ENCODE peak calls at places on chromosome 6, in five cellular contexts. R is heart left ventricle, M is left ventricle myocardium inferior, I is psoas muscle, U is HepG2. J is an unnamed sample. For H3K4me1, the result is how much of the 10 kb centered on the place peaks cover.

GRCh38 chr6:152173957-152174356 is 366.5 kb downstream of the ESR1 start:
- DNase-seq in R (no peak), M (no peak), U (no peak), I (no peak), J (no peak)

GRCh38 chr6:167426620-167427019 is 101.7 kb downstream of the TTLL2 start:
- DNase-seq in M (no peak), R (no peak), I (no peak), U (no peak), J (no peak)

GRCh38 chr6:39948156-39948850 is 14.0 kb upstream of the MOCS1 start:
- DNase-seq in M (no peak), I (no peak), R (no peak), U (peak), J (no peak)

GRCh38 chr6:149129401-149130077 is 188.0 kb upstream of the TAB2 start:
- DNase-seq in I (peak), U (no peak), M (no peak), R (peak), J (no peak)

GRCh38 chr6:137849709-137850093 is 17.4 kb upstream of the TNFAIP3 start:
- DNase-seq in I (no peak), R (no peak), U (no peak), M (no peak), J (no peak)

GRCh38 chr6:1390071-1390804 is 862 bp downstream of the FOXF2 start:
- DNase-seq in U (no peak), I (no peak), M (no peak), R (no peak), J (no peak)

GRCh38 chr6:157711060-157711459 is 112.0 kb upstream of the SNX9 start:
- DNase-seq in R (no peak), U (no peak), I (no peak), M (no peak), J (no peak)

GRCh38 chr6:30265166-30265565 is 52.0 kb upstream of the TRIM26 start:
- DNase-seq in I (no peak), U (no peak), R (no peak), M (no peak), J (no peak)

GRCh38 chr6:134626589-134626988 is 308.7 kb upstream of the SGK1 start:
- DNase-seq in M (no peak), U (no peak), I (no peak), R (no peak), J (no peak)

GRCh38 chr6:89297695-89298351 is 17.3 kb downstream of the GABRR2 start:
- DNase-seq in U (peak), I (peak), M (peak), R (peak), J (peak)

GRCh38 chr6:43891072-43891870 is 121.3 kb downstream of the VEGFA start:
- DNase-seq in R (no peak), U (no peak), I (no peak), M (no peak), J (no peak)

GRCh38 chr6:132520953-132521352 is 8.0 kb upstream of the STX7 start:
- DNase-seq in U (no peak), M (no peak), R (no peak), I (no peak), J (no peak)

GRCh38 chr6:105894556-105894955 is 191.6 kb upstream of the PRDM1 start:
- DNase-seq in U (no peak), M (no peak), R (no peak), I (no peak), J (no peak)

GRCh38 chr6:93454533-93454932 is 35.2 kb upstream of the EPHA7 start:
- DNase-seq in R (no peak), M (no peak), I (no peak), U (no peak), J (no peak)

GRCh38 chr6:11509471-11509870 is 28.1 kb upstream of the TMEM170B start:
- DNase-seq in M (no peak), I (no peak), U (no peak), R (no peak), J (no peak)

GRCh38 chr6:163427498-163428254 is 13.2 kb downstream of the QKI start:
- DNase-seq in I (no peak), R (no peak), U (peak), M (no peak), J (no peak)

GRCh38 chr6:63440594-63440993 is 120.8 kb upstream of the LGSN start:
- DNase-seq in U (no peak), M (no peak), R (no peak), I (no peak), J (no peak)

GRCh38 chr6:133553652-133554051 is 312.5 kb downstream of the EYA4 start:
- DNase-seq in M (no peak), R (peak), I (no peak), U (peak), J (peak)

GRCh38 chr6:45105170-45105820 is 222.8 kb upstream of the RUNX2 start:
- DNase-seq in M (no peak), I (no peak), U (no peak), R (no peak), J (no peak)

GRCh38 chr6:117906905-117907599 is at the start of gene SLC35F1:
- DNase-seq in M (peak), I (peak), U (peak), R (peak), J (peak)

GRCh38 chr6:20661721-20662120 is 127.5 kb downstream of the CDKAL1 start:
- DNase-seq in U (no peak), M (no peak), R (no peak), I (no peak), J (peak)

GRCh38 chr6:84344005-84344404 is 116.6 kb upstream of the CEP162 start:
- DNase-seq in I (no peak), R (no peak), U (no peak), M (no peak), J (no peak)

GRCh38 chr6:7781240-7781639 is 55.3 kb downstream of the BMP6 start:
- DNase-seq in I (no peak), U (no peak), R (no peak), M (no peak), J (no peak)

GRCh38 chr6:16045238-16045637 is 83.6 kb upstream of the MYLIP start:
- DNase-seq in M (no peak), I (no peak), U (no peak), R (no peak), J (no peak)

GRCh38 chr6:150185697-150186096 is 42.9 kb downstream of the PPP1R14C start:
- DNase-seq in I (no peak), M (no peak), R (no peak), U (no peak), J (no peak)

GRCh38 chr6:12049165-12049564 is 37.1 kb downstream of the HIVEP1 start:
- DNase-seq in U (no peak), R (no peak), I (no peak), M (no peak), J (no peak)

GRCh38 chr6:26019261-26019845 is 56.8 kb downstream of the TRIM38 start:
- DNase-seq in I (no peak), M (no peak), R (no peak), U (no peak), J (no peak)

GRCh38 chr6:36154286-36154685 is 24.0 kb downstream of the MAPK13 start:
- DNase-seq in U (no peak), R (no peak), M (no peak), I (no peak), J (no peak)

GRCh38 chr6:42864602-42865001 is 14.8 kb upstream of the RPL7L1 start:
- DNase-seq in I (peak), U (no peak), R (no peak), M (no peak), J (no peak)

GRCh38 chr6:1267790-1268762 is 43.8 kb upstream of the FOXQ1 start:
- DNase-seq in U (peak), I (no peak), R (no peak), M (no peak), J (no peak)

GRCh38 chr6:90294614-90294988 is 2.0 kb downstream of the BACH2 start:
- DNase-seq in M (no peak), R (no peak), I (no peak), U (no peak), J (no peak)

GRCh38 chr6:106097368-106098231 is 11.5 kb downstream of the PRDM1 start:
- DNase-seq in I (no peak), R (no peak), M (no peak), U (no peak), J (peak)

GRCh38 chr6:157045831-157046454 is 268.8 kb downstream of the ARID1B start:
- DNase-seq in R (no peak), U (peak), I (no peak), M (no peak), J (peak)

GRCh38 chr6:157464653-157465535 is 83.9 kb downstream of the ZDHHC14 start:
- DNase-seq in U (no peak), I (peak), M (no peak), R (no peak), J (no peak)

GRCh38 chr6:82711992-82712788 is 348.6 kb downstream of the TPBG start:
- DNase-seq in I (peak), M (no peak), R (no peak), U (no peak), J (no peak)

GRCh38 chr6:32109765-32110160 is 625 bp upstream of the TNXB start:
- DNase-seq in M (no peak), U (no peak), R (no peak), I (no peak), J (no peak)

GRCh38 chr6:32108094-32108627 is 977 bp downstream of the TNXB start:
- DNase-seq in R (peak), U (no peak), I (peak), M (peak), J (no peak)

GRCh38 chr6:32107447-32107846 is 1.7 kb downstream of the TNXB start:
- DNase-seq in M (no peak), U (no peak), R (no peak), I (no peak), J (no peak)

GRCh38 chr6:32109114-32109764 is at the start of gene TNXB:
- DNase-seq in U (no peak), I (peak), M (peak), R (peak), J (no peak)

DNA sequence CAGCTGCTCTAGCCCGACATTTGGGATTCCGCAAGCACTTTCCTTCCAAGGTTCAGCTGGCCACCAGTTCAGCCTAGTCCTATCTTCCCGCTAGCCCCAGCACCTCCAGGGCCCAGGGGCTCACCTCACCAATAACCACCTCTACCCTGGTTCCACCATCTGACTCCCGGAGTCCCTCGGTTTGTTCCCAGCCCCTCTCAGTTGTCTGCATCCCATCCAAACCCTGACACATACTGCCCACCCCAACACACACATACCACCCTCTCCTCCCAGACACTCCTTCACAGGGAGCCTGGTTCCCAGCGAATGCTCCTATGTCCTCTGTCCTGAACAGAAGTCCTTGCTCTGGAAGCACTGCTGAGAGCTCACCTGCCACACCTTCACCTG is 418 bp downstream of the TNXB start:
- DNase-seq in I (no peak), M (no peak), U (no peak), R (no peak), J (no peak)
- H3K4me3 ChIP-seq in I (peak), M (peak), U (no peak), R (peak), J (no peak)

GRCh38 chr6:116406678-116407345 is 36.1 kb downstream of the DSE start:
- DNase-seq in R (no peak), U (no peak), M (no peak), I (no peak), J (no peak)
- H3K4me1 ChIP-seq in R (under half), U (under half), M (half or more), I (half or more), J (under half)

GRCh38 chr6:27753668-27754407 is 158.4 kb downstream of the OR2B2 start:
- DNase-seq in R (peak), I (peak), U (peak), M (peak), J (peak)
- H3K4me3 ChIP-seq in R (peak), I (peak), U (peak), M (peak), J (peak)

GRCh38 chr6:34600101-34600500 is 44.0 kb upstream of the SPDEF start:
- DNase-seq in R (no peak), I (no peak), M (no peak), U (no peak), J (no peak)

GRCh38 chr6:34595332-34596090 is 39.4 kb upstream of the SPDEF start:
- DNase-seq in I (no peak), M (no peak), U (no peak), R (no peak), J (no peak)

GRCh38 chr6:34596798-34597197 is 40.7 kb upstream of the SPDEF start:
- DNase-seq in U (no peak), I (no peak), M (no peak), R (no peak), J (no peak)

GRCh38 chr6:34598725-34599124 is 42.6 kb upstream of the SPDEF start:
- DNase-seq in I (no peak), M (no peak), U (no peak), R (peak), J (no peak)

DNA sequence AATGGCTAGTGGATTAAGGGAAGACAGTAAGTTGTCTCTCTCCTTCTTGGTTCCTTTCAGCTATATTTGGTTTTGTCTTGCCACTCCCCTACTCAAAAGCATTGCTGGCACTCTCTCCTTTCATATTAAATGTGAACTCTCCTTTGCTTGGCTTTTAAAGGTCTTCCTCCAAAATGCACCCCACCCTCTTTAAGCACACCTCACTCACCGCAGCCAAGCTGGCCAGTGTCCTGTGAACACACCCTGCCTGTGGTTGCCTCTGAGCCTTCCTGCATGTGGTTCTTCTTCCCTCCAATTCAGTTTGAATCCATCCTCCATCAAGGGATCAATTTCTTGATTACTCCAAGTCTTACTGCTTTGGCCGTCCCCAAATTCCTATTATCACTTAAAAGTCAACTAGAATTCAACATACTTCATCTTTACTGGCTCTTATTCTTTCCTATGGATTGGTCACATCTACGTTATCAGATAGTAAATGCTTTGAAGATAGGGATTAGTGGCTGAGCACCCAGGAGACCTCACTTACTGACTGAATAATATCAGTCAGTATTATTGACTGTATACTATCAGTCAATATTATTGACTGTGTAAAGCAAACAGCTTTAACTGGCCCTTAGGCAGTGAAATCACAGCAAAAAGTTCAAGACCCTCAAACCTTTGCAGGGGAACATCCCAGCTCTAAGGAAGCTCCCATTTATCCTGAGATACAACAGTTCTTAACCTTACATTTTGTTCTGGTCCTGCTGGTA is 41.6 kb upstream of the SPDEF start:
- DNase-seq in U (peak), I (no peak), M (no peak), R (no peak), J (no peak)
- H3K4me1 ChIP-seq in U (half or more), I (half or more), M (half or more), R (under half), J (under half)

J was measured in HAP-1.